ENCODE peak calls at places on chromosomes 2 and 18, in ten cellular contexts. M is neural progenitor cell, D is OCI-LY7, E is IMR-90, I is ovary, S is PC-3, A is Peyer's patch, Y is H9, V is spleen, N is heart left ventricle. T is an unnamed sample.

GRCh38 chr2:100262555-100263320 is 59.6 kb downstream of the LONRF2 start:
- DNase-seq in M (peak; percentile 68), D (peak; percentile 66), E (peak; percentile 56), I (peak; percentile 89), S (peak; percentile 80), A (no peak), Y (peak; percentile 82), V (peak; percentile 88), N (peak; percentile 61), T (peak; percentile 57)

GRCh38 chr18:67104700-67105284 is 411.7 kb downstream of the DSEL start:
- DNase-seq in M (peak; percentile 82), D (peak; percentile 1), E (peak; percentile 66), I (peak; percentile 28), S (peak; percentile 80), A (no peak), Y (peak; percentile 67), V (no peak), N (no peak), T (peak; percentile 70)

GRCh38 chr2:104769096-104769495 is 84.8 kb upstream of the POU3F3 start:
- DNase-seq in M (no peak), D (no peak), E (no peak), I (no peak), S (no peak), A (no peak), Y (no peak), V (no peak), N (no peak), T (no peak)

GRCh38 chr2:26048791-26049190 is 14.9 kb downstream of the RAB10 start:
- DNase-seq in M (no peak), D (no peak), E (no peak), I (no peak), S (no peak), A (no peak), Y (no peak), V (no peak), N (no peak), T (no peak)

GRCh38 chr2:234081970-234082822 is 31.7 kb downstream of the SPP2 start:
- DNase-seq in M (no peak), D (no peak), E (no peak), I (no peak), S (peak; percentile 46), A (no peak), Y (no peak), V (no peak), N (no peak), T (no peak)

GRCh38 chr18:55247032-55247431 is 287.8 kb upstream of the CCDC68 start:
- DNase-seq in M (no peak), D (no peak), E (no peak), I (no peak), S (peak; percentile 41), A (no peak), Y (no peak), V (no peak), N (no peak), T (no peak)

GRCh38 chr2:173589604-173590277 is 235.1 kb downstream of the CDCA7 start:
- DNase-seq in M (no peak), D (no peak), E (peak; percentile 39), I (no peak), S (peak; percentile 95), A (no peak), Y (no peak), V (no peak), N (no peak), T (peak; percentile 18)

GRCh38 chr2:18799397-18799796 is 210.0 kb upstream of the NT5C1B start:
- DNase-seq in M (no peak), D (no peak), E (peak; percentile 50), I (no peak), S (peak; percentile 54), A (no peak), Y (no peak), V (no peak), N (no peak), T (no peak)

DNA sequence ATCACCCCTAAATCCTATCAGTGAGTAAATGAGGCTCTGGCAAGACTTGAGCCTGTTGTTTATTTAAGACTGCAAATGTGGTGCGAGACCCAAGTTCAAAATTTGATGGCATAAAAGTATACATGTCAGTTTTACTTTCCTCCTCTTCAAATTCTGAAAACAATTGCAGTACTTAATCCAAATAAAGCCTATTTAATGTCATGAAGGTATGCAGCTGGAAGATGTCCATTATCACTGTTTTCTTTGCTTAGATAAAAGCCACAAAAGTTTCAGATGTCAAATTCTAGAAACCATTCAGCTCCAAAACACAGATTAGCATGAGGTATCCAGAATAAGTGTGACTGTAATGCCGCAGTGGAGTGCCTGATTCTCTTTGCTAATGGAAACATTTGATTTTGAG is 3.4 kb downstream of the APCDD1 start:
- DNase-seq in M (no peak), D (no peak), E (peak; percentile 24), I (no peak), S (no peak), A (no peak), Y (no peak), V (no peak), N (no peak), T (no peak)
- H3K4me1 ChIP-seq in M (no peaks in the 10 kb centered on the region), D (no peaks in the 10 kb centered on the region), E (no peaks in the 10 kb centered on the region), I (peaks cover 11% of the 10 kb centered on the region), S (no peaks in the 10 kb centered on the region), A (no peaks in the 10 kb centered on the region), Y (peaks cover 4% of the 10 kb centered on the region), V (peaks cover 9% of the 10 kb centered on the region), N (peaks cover 6% of the 10 kb centered on the region), T (no peaks in the 10 kb centered on the region)

DNA sequence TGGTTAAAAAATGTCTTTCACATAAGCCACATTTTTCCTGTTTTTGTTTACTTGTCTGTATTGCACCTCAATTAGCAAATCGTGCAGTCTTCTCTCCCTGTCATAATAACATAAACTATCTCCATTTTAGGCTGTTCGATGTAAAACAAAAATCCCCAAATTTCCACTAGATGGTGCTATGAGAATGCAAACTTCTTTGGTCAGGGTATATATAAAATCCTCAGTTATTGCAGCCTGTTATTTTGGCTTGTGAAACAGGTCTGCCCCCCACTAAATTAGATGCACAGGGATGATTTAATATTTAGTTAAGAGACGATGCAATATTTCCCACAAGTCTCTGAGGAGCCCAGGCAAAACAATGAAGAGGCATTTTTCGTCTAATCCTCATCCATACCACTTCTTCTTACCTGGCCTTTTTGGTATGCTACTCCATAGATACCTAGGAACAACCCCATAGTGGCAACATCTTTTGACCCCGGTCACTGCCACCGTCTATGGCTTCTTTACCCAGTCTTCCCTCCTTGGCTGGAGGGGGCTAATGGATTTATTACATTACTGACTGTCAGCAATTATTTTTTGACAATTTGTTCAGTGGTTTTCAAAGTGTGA is 117.3 kb upstream of the CWC22 start:
- DNase-seq in M (peak; percentile 55), D (peak; percentile 64), E (peak; percentile 67), I (no peak), S (peak; percentile 84), A (no peak), Y (peak; percentile 28), V (no peak), N (no peak), T (peak; percentile 38)
- TF ChIP-seq CTCF in M (peak; percentile 83), D (peak; percentile 91), E (peak; percentile 73), I (no peak), S (peak; percentile 86), A (peak; percentile 54), Y (peak; percentile 80), V (peak; percentile 54), N (peak; percentile 62), T (peak; percentile 68)

GRCh38 chr2:10221443-10221842 is 81.3 kb upstream of the HPCAL1 start:
- DNase-seq in M (no peak), D (no peak), E (no peak), I (no peak), S (no peak), A (peak; percentile 40), Y (no peak), V (peak; percentile 63), N (no peak), T (no peak)

GRCh38 chr2:10221976-10222870 is 80.5 kb upstream of the HPCAL1 start:
- DNase-seq in M (no peak), D (no peak), E (no peak), I (no peak), S (no peak), A (peak; percentile 37), Y (no peak), V (peak; percentile 53), N (no peak), T (no peak)

GRCh38 chr2:10220045-10220444 is 82.7 kb upstream of the HPCAL1 start:
- DNase-seq in M (no peak), D (no peak), E (no peak), I (no peak), S (no peak), A (peak; percentile 34), Y (no peak), V (peak; percentile 39), N (no peak), T (no peak)

GRCh38 chr2:10223471-10223870 is 79.2 kb upstream of the HPCAL1 start:
- DNase-seq in M (peak; percentile 1), D (no peak), E (no peak), I (no peak), S (no peak), A (peak; percentile 29), Y (no peak), V (peak; percentile 51), N (no peak), T (no peak)

DNA sequence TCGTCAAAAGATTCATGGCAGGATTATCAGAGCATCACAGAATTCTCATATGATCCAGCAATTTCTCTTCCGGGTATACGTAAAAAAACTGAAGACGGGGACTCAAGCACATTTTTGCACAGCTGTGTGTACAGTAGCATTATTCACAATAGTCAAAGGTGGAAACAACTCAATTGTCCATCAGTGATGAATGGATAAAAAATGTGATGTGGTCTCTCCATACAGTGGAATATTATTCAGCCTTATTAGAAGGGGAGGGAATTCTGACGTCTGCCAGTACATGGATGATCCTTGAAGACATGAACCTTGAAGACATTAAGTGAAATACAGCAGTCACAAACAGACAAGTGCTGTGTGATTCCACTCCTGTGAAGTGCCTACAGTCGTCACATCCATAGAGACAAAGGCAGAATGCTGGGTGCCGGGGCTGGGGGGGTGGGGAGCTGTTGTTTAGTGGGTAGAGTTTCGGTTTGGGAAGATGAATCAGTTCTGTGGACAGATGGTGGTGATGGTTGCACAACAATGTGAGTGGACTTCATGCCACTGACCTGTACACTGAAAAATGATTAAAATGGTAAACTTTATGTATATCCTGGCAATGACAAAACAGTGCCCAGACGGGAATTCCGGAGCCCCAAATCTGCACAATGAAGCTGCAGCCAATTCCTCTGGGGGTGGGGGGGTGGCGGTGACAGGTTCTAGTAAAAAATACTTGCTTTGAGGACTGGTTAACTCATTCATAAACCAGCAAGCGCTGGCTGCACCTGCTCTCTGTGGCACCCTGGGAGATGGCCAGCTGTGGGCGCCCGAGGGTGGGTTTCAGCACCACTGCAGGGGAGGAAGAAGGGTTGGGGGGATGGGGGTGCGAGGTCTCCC is 82.0 kb upstream of the HPCAL1 start:
- DNase-seq in M (no peak), D (no peak), E (peak; percentile 87), I (no peak), S (peak; percentile 90), A (peak; percentile 35), Y (no peak), V (peak; percentile 66), N (no peak), T (no peak)
- H3K4me1 ChIP-seq in M (peaks cover 16% of the 10 kb centered on the region), D (no peaks in the 10 kb centered on the region), E (peaks cover 8% of the 10 kb centered on the region), I (no peaks in the 10 kb centered on the region), S (peaks cover 36% of the 10 kb centered on the region), A (peaks cover 7% of the 10 kb centered on the region), Y (no peaks in the 10 kb centered on the region), V (no peaks in the 10 kb centered on the region), N (no peaks in the 10 kb centered on the region), T (no peaks in the 10 kb centered on the region)

GRCh38 chr2:134087371-134087921 is 166.4 kb upstream of the MGAT5 start:
- DNase-seq in M (no peak), D (no peak), E (no peak), I (no peak), S (no peak), A (no peak), Y (no peak), V (no peak), N (no peak), T (no peak)

GRCh38 chr2:134086594-134087219 is 167.2 kb upstream of the MGAT5 start:
- DNase-seq in M (peak; percentile 59), D (no peak), E (no peak), I (no peak), S (no peak), A (no peak), Y (no peak), V (no peak), N (no peak), T (no peak)

GRCh38 chr2:134083548-134083947 is 170.3 kb upstream of the MGAT5 start:
- DNase-seq in M (no peak), D (no peak), E (peak; percentile 32), I (no peak), S (peak; percentile 46), A (no peak), Y (no peak), V (no peak), N (peak; percentile 33), T (no peak)

DNA sequence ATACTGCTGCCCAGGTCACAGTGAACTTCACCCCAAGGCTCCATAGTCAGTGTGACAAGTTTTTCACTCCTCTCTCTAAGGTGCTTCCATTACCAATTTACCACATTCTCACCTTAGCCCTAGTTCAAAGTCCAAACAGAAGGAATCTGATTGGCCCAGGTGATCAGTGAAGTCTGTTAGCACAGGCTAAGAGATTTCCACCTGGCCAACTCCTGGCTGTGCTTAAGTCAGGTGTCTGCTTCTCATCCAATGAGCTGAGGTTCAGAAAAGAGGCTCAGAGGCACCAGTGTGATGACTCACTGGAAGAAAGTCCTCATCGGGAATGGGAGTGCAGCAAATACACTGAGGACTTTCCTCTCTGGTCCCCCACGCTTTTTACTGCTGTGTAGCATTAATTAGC is 164.4 kb upstream of the MGAT5 start:
- DNase-seq in M (no peak), D (no peak), E (no peak), I (no peak), S (peak; percentile 15), A (no peak), Y (no peak), V (no peak), N (no peak), T (no peak)
- TF ChIP-seq CTCF in M (no peak), D (no peak), E (no peak), I (no peak), S (no peak), A (no peak), Y (no peak), V (no peak), N (no peak), T (no peak)